ENCODE peak calls at places on chromosomes 16 and 17, in eight cellular contexts. W is MCF 10A, C is ovary, Q is OCI-LY7, L is HFF-Myc, U is foreskin fibroblast, R is A549, M is GM10248. A is an unnamed sample.

GRCh38 chr17:33142703-33143299 is 150.3 kb downstream of the ASIC2 start:
- DNase-seq in W (peak; percentile 53), C (no peak), Q (peak; percentile 13), L (peak; percentile 9), U (no peak), R (peak; percentile 38), M (no peak), A (no peak)

GRCh38 chr16:28064150-28064549 is 636 bp upstream of the GSG1L start:
- DNase-seq in W (no peak), C (no peak), Q (no peak), L (no peak), U (no peak), R (no peak), M (no peak), A (no peak)

GRCh38 chr17:68061512-68062313 is 26.2 kb downstream of the KPNA2 start:
- DNase-seq in W (peak; percentile 29), C (no peak), Q (no peak), L (peak; percentile 39), U (peak; percentile 51), R (no peak), M (peak; percentile 29), A (no peak)

GRCh38 chr17:10790491-10791401 is 13.2 kb downstream of the TMEM238L start:
- DNase-seq in W (no peak), C (peak; percentile 41), Q (no peak), L (no peak), U (no peak), R (no peak), M (no peak), A (no peak)

GRCh38 chr17:39736319-39737165 is 1.2 kb upstream of the GRB7 start:
- DNase-seq in W (peak; percentile 42), C (no peak), Q (no peak), L (no peak), U (no peak), R (peak; percentile 66), M (no peak), A (no peak)

GRCh38 chr16:85888405-85889331 is 10.3 kb upstream of the IRF8 start:
- DNase-seq in W (peak; percentile 63), C (no peak), Q (peak; percentile 67), L (peak; percentile 35), U (peak; percentile 84), R (peak; percentile 67), M (peak; percentile 79), A (no peak)

GRCh38 chr17:1180958-1181768 is 1.4 kb upstream of the ABR start:
- DNase-seq in W (no peak), C (peak; percentile 18), Q (peak; percentile 95), L (no peak), U (no peak), R (no peak), M (peak; percentile 86), A (no peak)

GRCh38 chr17:79628861-79629547 is 18.2 kb upstream of the RBFOX3 start:
- DNase-seq in W (no peak), C (no peak), Q (no peak), L (no peak), U (no peak), R (no peak), M (no peak), A (peak; percentile 54)

GRCh38 chr17:40345161-40346034 is 19.1 kb downstream of the GJD3 start:
- DNase-seq in W (peak; percentile 70), C (peak; percentile 71), Q (no peak), L (no peak), U (no peak), R (peak; percentile 72), M (no peak), A (no peak)

GRCh38 chr17:77248216-77249054 is 107.7 kb downstream of the SEC14L1 start:
- DNase-seq in W (no peak), C (no peak), Q (no peak), L (no peak), U (no peak), R (no peak), M (no peak), A (no peak)

GRCh38 chr16:77897038-77897437 is 108.7 kb downstream of the VAT1L start:
- DNase-seq in W (peak; percentile 22), C (no peak), Q (no peak), L (no peak), U (peak; percentile 18), R (no peak), M (no peak), A (no peak)

GRCh38 chr17:77286641-77287431 is 146.1 kb downstream of the SEC14L1 start:
- DNase-seq in W (peak; percentile 99), C (no peak), Q (no peak), L (no peak), U (no peak), R (peak; percentile 99), M (no peak), A (no peak)

GRCh38 chr17:21419299-21420239 is 43.4 kb downstream of the KCNJ12 start:
- DNase-seq in W (no peak), C (no peak), Q (peak; percentile 53), L (no peak), U (no peak), R (no peak), M (no peak), A (peak; percentile 83)

GRCh38 chr17:59361386-59361785 is 29.9 kb downstream of the YPEL2 start:
- DNase-seq in W (peak; percentile 61), C (no peak), Q (no peak), L (no peak), U (peak; percentile 93), R (peak; percentile 25), M (no peak), A (no peak)

GRCh38 chr17:30372755-30373154 is 6.0 kb upstream of the CPD start:
- DNase-seq in W (peak; percentile 72), C (no peak), Q (peak; percentile 20), L (no peak), U (peak; percentile 44), R (peak; percentile 64), M (no peak), A (no peak)

GRCh38 chr16:84358601-84359295 is 9.6 kb upstream of the ATP2C2 start:
- DNase-seq in W (no peak), C (no peak), Q (no peak), L (no peak), U (no peak), R (no peak), M (no peak), A (no peak)

GRCh38 chr17:79786930-79787643 is 9.1 kb downstream of the CBX2 start:
- DNase-seq in W (no peak), C (no peak), Q (no peak), L (no peak), U (no peak), R (no peak), M (no peak), A (no peak)

GRCh38 chr16:4612474-4612931 is 2.2 kb downstream of the UBALD1 start:
- DNase-seq in W (no peak), C (no peak), Q (peak; percentile 20), L (no peak), U (no peak), R (no peak), M (no peak), A (no peak)
- TF ChIP-seq CTCF in W (no peak), C (no peak), Q (peak; percentile 53), L (peak; percentile 17), U (no peak), R (no peak), M (no peak), A (no peak)

GRCh38 chr16:88429387-88430184 is 23.5 kb upstream of the ZFPM1 start:
- DNase-seq in W (no peak), C (no peak), Q (no peak), L (no peak), U (no peak), R (no peak), M (no peak), A (no peak)

GRCh38 chr16:88428156-88428555 is 24.9 kb upstream of the ZFPM1 start:
- DNase-seq in W (no peak), C (no peak), Q (no peak), L (no peak), U (no peak), R (no peak), M (no peak), A (no peak)

GRCh38 chr16:88430185-88430523 is 22.9 kb upstream of the ZFPM1 start:
- DNase-seq in W (no peak), C (no peak), Q (no peak), L (no peak), U (no peak), R (no peak), M (peak; percentile 52), A (no peak)

GRCh38 chr16:88427376-88427775 is 25.7 kb upstream of the ZFPM1 start:
- DNase-seq in W (no peak), C (no peak), Q (no peak), L (no peak), U (no peak), R (no peak), M (no peak), A (no peak)

GRCh38 chr16:88428616-88429386 is 24.3 kb upstream of the ZFPM1 start:
- DNase-seq in W (no peak), C (no peak), Q (no peak), L (no peak), U (no peak), R (no peak), M (no peak), A (no peak)
- TF ChIP-seq CTCF in W (no peak), C (no peak), Q (peak; percentile 12), L (no peak), U (no peak), R (no peak), M (no peak), A (peak; percentile 14)

GRCh38 chr17:55641559-55642160 is 81.0 kb downstream of the TMEM100 start:
- DNase-seq in W (peak; percentile 78), C (peak; percentile 83), Q (peak; percentile 57), L (peak; percentile 32), U (peak; percentile 56), R (peak; percentile 73), M (peak; percentile 26), A (no peak)
- TF ChIP-seq CTCF in W (peak; percentile 46), C (peak; percentile 66), Q (peak; percentile 84), L (peak; percentile 77), U (peak; percentile 77), R (peak; percentile 64), M (peak; percentile 35), A (no peak)

GRCh38 chr16:49515861-49516260 is 142.3 kb downstream of the C16orf78 start:
- DNase-seq in W (no peak), C (no peak), Q (no peak), L (no peak), U (no peak), R (no peak), M (no peak), A (no peak)

GRCh38 chr16:49514391-49514980 is 140.9 kb downstream of the C16orf78 start:
- DNase-seq in W (no peak), C (no peak), Q (no peak), L (no peak), U (no peak), R (no peak), M (no peak), A (no peak)

GRCh38 chr16:49510676-49511305 is 137.2 kb downstream of the C16orf78 start:
- DNase-seq in W (no peak), C (no peak), Q (no peak), L (no peak), U (no peak), R (no peak), M (no peak), A (no peak)

GRCh38 chr16:49515016-49515415 is 141.4 kb downstream of the C16orf78 start:
- DNase-seq in W (no peak), C (no peak), Q (no peak), L (no peak), U (no peak), R (no peak), M (no peak), A (no peak)

DNA sequence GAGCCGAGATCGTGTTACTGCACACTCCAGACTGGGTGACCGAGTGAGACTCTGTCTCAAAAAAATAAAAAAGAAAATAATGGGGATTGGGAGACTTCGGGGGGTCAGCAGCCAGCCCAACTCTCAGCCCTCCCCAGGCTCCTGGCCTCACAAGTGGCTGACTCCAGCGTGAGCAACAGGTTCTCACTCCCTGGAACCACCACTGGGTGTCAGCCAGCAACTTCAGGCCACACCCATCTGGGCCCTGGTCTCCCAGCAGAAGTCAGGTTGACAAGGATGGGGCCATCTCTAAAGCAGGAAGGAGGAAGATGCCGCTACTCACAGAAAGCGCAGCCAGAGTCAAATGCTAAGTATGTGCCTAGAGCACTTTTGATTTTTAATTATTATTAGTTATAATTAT is 139.4 kb downstream of the C16orf78 start:
- DNase-seq in W (peak; percentile 18), C (no peak), Q (peak; percentile 36), L (no peak), U (no peak), R (peak; percentile 23), M (no peak), A (no peak)
- TF ChIP-seq CTCF in W (no peak), C (no peak), Q (peak; percentile 51), L (no peak), U (no peak), R (no peak), M (peak; percentile 20), A (peak; percentile 44)